ENCODE peak calls at places on chromosomes 3 and 15, in four cellular contexts. E is MM.1S, X is HCT116, H is GM23248. V is an unnamed sample.

GRCh38 chr15:92082217-92082843 is 228.8 kb downstream of the SLCO3A1 start:
- DNase-seq in X (peak; percentile 55), E (peak; percentile 42), H (peak; percentile 80), V (peak; percentile 83)

GRCh38 chr15:74748322-74748946 is at the start of gene CYP1A2:
- DNase-seq in E (no peak), H (no peak), X (no peak), V (no peak)

GRCh38 chr3:101050866-101051265 is 57.6 kb upstream of the ABI3BP start:
- DNase-seq in X (no peak), E (no peak), H (no peak), V (no peak)

GRCh38 chr3:58175098-58175428 is 35.7 kb downstream of the DNASE1L3 start:
- DNase-seq in X (no peak), E (no peak), H (no peak), V (no peak)

GRCh38 chr3:11248596-11248995 is 23.6 kb upstream of the ATG7 start:
- DNase-seq in E (no peak), X (no peak), H (peak; percentile 12), V (no peak)

GRCh38 chr3:65930650-65931049 is 108.1 kb downstream of the MAGI1 start:
- DNase-seq in H (no peak), X (no peak), E (no peak), V (no peak)

GRCh38 chr3:159726231-159726964 is 262.2 kb upstream of the IL12A start:
- DNase-seq in E (peak; percentile 55), X (peak; percentile 55), H (peak; percentile 47), V (no peak)

GRCh38 chr15:74242296-74242929 is 6.3 kb downstream of the CCDC33 start:
- DNase-seq in X (peak; percentile 10), E (no peak), H (peak; percentile 71), V (no peak)

GRCh38 chr3:80087769-80088168 is 320.0 kb upstream of the ROBO1 start:
- DNase-seq in X (no peak), E (no peak), H (peak; percentile 29), V (no peak)

GRCh38 chr3:170768334-170768801 is 101.6 kb downstream of the RPL22L1 start:
- DNase-seq in H (peak; percentile 58), X (no peak), E (peak; percentile 19), V (no peak)

GRCh38 chr3:37922721-37923575 is 61.3 kb downstream of the CTDSPL start:
- DNase-seq in H (peak; percentile 75), X (no peak), E (no peak), V (no peak)

GRCh38 chr15:64877435-64877834 is 34.3 kb upstream of the ANKDD1A start:
- DNase-seq in X (no peak), E (peak; percentile 35), H (no peak), V (no peak)

GRCh38 chr3:63808633-63809032 is 10.5 kb upstream of the C3orf49 start:
- DNase-seq in H (no peak), E (no peak), X (no peak), V (no peak)

GRCh38 chr15:57506422-57506821 is 85.3 kb upstream of the MYZAP start:
- DNase-seq in E (no peak), H (peak; percentile 30), X (no peak), V (no peak)

GRCh38 chr3:100209948-100210776 is 50.6 kb upstream of the TBC1D23 start:
- DNase-seq in X (no peak), E (peak; percentile 90), H (peak; percentile 43), V (no peak)

GRCh38 chr3:71194785-71195184 is 388.7 kb downstream of the FOXP1 start:
- DNase-seq in H (no peak), E (no peak), X (no peak), V (no peak)

GRCh38 chr3:178518660-178519396 is 17.4 kb upstream of the KCNMB2 start:
- DNase-seq in H (peak; percentile 16), E (peak; percentile 99), X (no peak), V (no peak)

GRCh38 chr15:50241684-50242450 is 23.7 kb downstream of the HDC start:
- DNase-seq in E (no peak), X (no peak), H (peak; percentile 76), V (no peak)

GRCh38 chr3:43637702-43638101 is 15.9 kb upstream of the ANO10 start:
- DNase-seq in H (no peak), E (no peak), X (no peak), V (no peak)

GRCh38 chr3:107992976-107993684 is 97.7 kb downstream of the CD47 start:
- DNase-seq in E (no peak), X (no peak), H (peak; percentile 91), V (peak; percentile 83)

GRCh38 chr3:78360849-78361248 is 1321.0 kb downstream of the ROBO2 start:
- DNase-seq in E (no peak), X (no peak), H (no peak), V (no peak)
- H3K9me2 ChIP-seq in E (no peaks in the 10 kb centered on the region), X (no peaks in the 10 kb centered on the region), H (no peaks in the 10 kb centered on the region), V (no peaks in the 10 kb centered on the region)

GRCh38 chr3:13235897-13236296 is 162.7 kb upstream of the IQSEC1 start:
- DNase-seq in H (no peak), E (no peak), X (no peak), V (no peak)
- H3K9ac ChIP-seq in H (no peak overlapping the region), E (no peak overlapping the region), X (no peak overlapping the region), V (no peak overlapping the region)

GRCh38 chr3:60081381-60082095 is 1031.7 kb upstream of the CFAP20DC start:
- DNase-seq in X (no peak), H (no peak), E (peak; percentile 54), V (no peak)

GRCh38 chr3:60090536-60090935 is 1040.7 kb upstream of the CFAP20DC start:
- DNase-seq in E (no peak), H (no peak), X (no peak), V (no peak)

GRCh38 chr3:60085649-60086048 is 1035.8 kb upstream of the CFAP20DC start:
- DNase-seq in E (no peak), H (no peak), X (no peak), V (no peak)

DNA sequence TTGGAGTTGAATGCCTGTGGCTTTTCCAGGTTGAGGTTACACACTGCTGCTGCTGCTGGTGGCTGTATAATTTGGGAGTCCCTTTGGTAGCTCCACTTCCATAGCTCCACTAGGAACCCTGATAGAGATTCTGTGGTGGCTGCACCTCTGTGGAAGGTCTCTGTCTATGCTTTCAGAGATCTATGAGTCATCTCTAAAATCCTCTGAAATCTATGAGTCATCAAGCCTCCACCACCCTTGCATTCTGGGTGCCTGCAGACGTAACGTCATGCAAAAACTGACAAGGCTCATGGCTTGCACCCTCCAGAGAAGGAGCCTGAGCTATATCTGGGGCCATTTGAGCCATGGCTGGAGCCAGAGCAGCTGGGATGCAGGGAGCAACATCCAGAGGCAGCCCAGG is 1037.0 kb upstream of the CFAP20DC start:
- DNase-seq in X (peak; percentile 32), H (peak; percentile 59), E (no peak), V (no peak)
- H2AFZ ChIP-seq in X (no peak overlapping the region), H (no peak overlapping the region), E (no peak overlapping the region), V (no peak overlapping the region)

GRCh38 chr3:41159581-41160189 is 39.6 kb upstream of the CTNNB1 start:
- DNase-seq in H (no peak), X (peak; percentile 41), E (no peak), V (no peak)

GRCh38 chr3:41158947-41159346 is 40.4 kb upstream of the CTNNB1 start:
- DNase-seq in E (no peak), X (no peak), H (no peak), V (no peak)

GRCh38 chr3:41162981-41163380 is 36.3 kb upstream of the CTNNB1 start:
- DNase-seq in H (no peak), E (no peak), X (no peak), V (no peak)

GRCh38 chr3:41162541-41162940 is 36.8 kb upstream of the CTNNB1 start:
- DNase-seq in X (no peak), H (no peak), E (no peak), V (no peak)

DNA sequence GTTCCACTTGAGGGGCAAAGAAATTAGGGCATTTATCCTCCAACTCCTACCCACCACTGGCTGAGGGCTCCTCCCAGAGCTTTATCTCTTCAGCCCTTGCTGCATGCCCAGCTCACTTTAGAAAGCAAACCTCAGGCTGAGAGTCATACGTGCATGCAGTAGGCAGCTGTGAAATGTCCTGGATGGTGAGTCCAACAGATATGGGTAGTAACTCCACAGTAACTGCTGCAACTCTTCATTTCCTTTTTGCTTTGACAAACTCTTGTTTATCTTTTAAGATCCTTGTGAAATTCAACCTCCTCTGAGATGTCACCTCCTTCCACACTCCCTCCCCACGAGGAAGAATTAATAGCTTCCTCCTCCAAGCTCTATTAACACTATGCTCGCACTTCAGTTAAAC is 35.9 kb upstream of the CTNNB1 start:
- DNase-seq in E (no peak), X (no peak), H (no peak), V (no peak)
- H3K9me2 ChIP-seq in E (no peaks in the 10 kb centered on the region), X (no peaks in the 10 kb centered on the region), H (no peaks in the 10 kb centered on the region), V (no peaks in the 10 kb centered on the region)

DNA sequence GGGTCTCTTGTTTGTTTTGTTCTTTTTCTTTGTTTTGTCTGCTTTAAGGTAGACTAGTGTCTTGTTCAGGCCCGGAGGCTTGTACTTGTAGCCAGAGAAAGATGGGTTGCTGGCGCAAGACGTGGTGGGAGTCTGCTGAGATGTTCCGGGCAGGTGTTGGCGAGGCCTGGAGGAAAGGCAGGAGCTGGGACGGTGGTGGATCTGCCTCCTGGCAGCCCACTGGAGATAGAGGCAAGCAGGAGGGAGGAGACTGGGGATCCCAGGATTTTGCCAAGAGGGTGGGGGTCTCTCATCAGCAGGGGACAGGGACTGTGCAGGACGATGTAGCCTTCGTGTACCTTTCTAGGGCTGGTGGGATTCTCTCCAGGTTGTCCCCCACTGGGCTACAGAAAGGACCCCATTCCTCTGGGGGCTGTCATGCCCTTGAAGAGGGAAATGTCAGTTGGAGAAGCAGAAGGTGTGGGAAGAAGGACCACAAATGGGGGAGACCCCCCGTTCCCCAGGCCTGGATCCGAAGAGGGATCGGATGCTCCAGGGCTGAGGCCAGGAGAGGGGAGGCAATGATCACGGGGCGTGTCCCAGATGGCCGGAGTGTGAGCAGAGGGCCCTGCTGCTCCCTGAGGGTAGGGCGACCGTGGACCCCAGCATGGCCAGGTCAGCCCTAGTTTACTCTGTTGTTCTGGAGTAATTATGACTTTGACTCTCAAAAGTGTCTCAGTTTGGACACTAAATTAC is 7.0 kb downstream of the CHAC1 start:
- DNase-seq in E (no peak), X (no peak), H (no peak), V (no peak)
- H3K9ac ChIP-seq in E (no peak overlapping the region), X (no peak overlapping the region), H (no peak overlapping the region), V (no peak overlapping the region)

GRCh38 chr15:70422342-70422741 is 324.6 kb upstream of the TLE3 start:
- DNase-seq in E (no peak), X (no peak), H (no peak), V (no peak)
- H2AFZ ChIP-seq in E (no peak overlapping the region), X (no peak overlapping the region), H (no peak overlapping the region), V (no peak overlapping the region)

GRCh38 chr3:41169038-41169437 is 30.3 kb upstream of the CTNNB1 start:
- DNase-seq in E (no peak), H (peak; percentile 19), X (no peak), V (no peak)

GRCh38 chr3:41167722-41168497 is 31.4 kb upstream of the CTNNB1 start:
- DNase-seq in X (no peak), E (no peak), H (no peak), V (no peak)

GRCh38 chr3:41164776-41165175 is 34.5 kb upstream of the CTNNB1 start:
- DNase-seq in E (no peak), H (no peak), X (no peak), V (no peak)
- H3K9me2 ChIP-seq in E (no peaks in the 10 kb centered on the region), H (peaks cover 3% of the 10 kb centered on the region), X (no peaks in the 10 kb centered on the region), V (no peaks in the 10 kb centered on the region)

GRCh38 chr3:113270096-113270495 is 58.7 kb downstream of the BOC start:
- DNase-seq in H (no peak), X (no peak), E (no peak), V (no peak)
- H3K9ac ChIP-seq in H (no peak overlapping the region), X (no peak overlapping the region), E (no peak overlapping the region), V (no peak overlapping the region)

V was measured in Karpas-422.